ENCODE peak calls at places on chromosomes 3 and 15, in six cellular contexts. T, D, R, A, O and H are unnamed samples.

GRCh38 chr15:73909616-73910015 is 16.6 kb upstream of the LOXL1 start:
- DNase-seq in R (no peak), O (no peak), D (no peak), T (no peak), A (no peak), H (no peak)

GRCh38 chr3:184636774-184637316 is 75.0 kb downstream of the MAGEF1 start:
- DNase-seq in O (no peak), A (no peak), D (no peak), T (no peak), R (no peak), H (no peak)

GRCh38 chr15:94670436-94671034 is 439.2 kb downstream of the MCTP2 start:
- DNase-seq in A (no peak), T (no peak), O (peak), R (no peak), D (no peak), H (no peak)

GRCh38 chr3:112437146-112438022 is 61.9 kb downstream of the BTLA start:
- DNase-seq in T (no peak), D (no peak), R (no peak), O (no peak), A (no peak), H (no peak)

GRCh38 chr3:170760174-170760526 is 109.8 kb downstream of the RPL22L1 start:
- DNase-seq in T (no peak), O (no peak), D (no peak), R (no peak), A (no peak), H (no peak)

GRCh38 chr3:114154321-114154821 is 24.5 kb downstream of the DRD3 start:
- DNase-seq in D (no peak), R (no peak), O (no peak), T (no peak), A (no peak), H (no peak)

GRCh38 chr3:11212301-11212613 is 58.0 kb downstream of the HRH1 start:
- DNase-seq in A (no peak), R (no peak), D (no peak), T (no peak), O (no peak), H (no peak)

GRCh38 chr3:60775956-60776355 is 475.3 kb downstream of the FHIT start:
- DNase-seq in D (no peak), R (no peak), A (no peak), O (no peak), T (no peak), H (no peak)

GRCh38 chr3:138874555-138874898 is 39.8 kb upstream of the PIK3CB start:
- DNase-seq in T (no peak), D (no peak), R (no peak), A (no peak), O (no peak), H (no peak)

GRCh38 chr15:35032471-35032870 is 44.4 kb upstream of the ZNF770 start:
- DNase-seq in O (no peak), T (no peak), A (no peak), R (no peak), D (no peak), H (no peak)